ENCODE peak calls at places on chromosome 22, in eight cellular contexts. L is IMR-90, U is fibroblast of lung, Z is PC-9, V is GM23338, M is SK-N-SH, H is HCT116, Y is GM23248. A is an unnamed sample.

GRCh38 chr22:31020334-31020733 is 51.3 kb downstream of the TUG1 start:
- DNase-seq in Z (no peak), V (peak; percentile 42), M (no peak), Y (no peak), U (no peak), H (no peak), L (no peak), A (no peak)

GRCh38 chr22:21928048-21928447 is 24.6 kb downstream of the PPM1F start:
- DNase-seq in U (no peak), L (no peak), M (no peak), Z (no peak), V (no peak), Y (no peak), H (no peak), A (peak; percentile 43)

GRCh38 chr22:46320716-46321386 is 14.7 kb upstream of the TRMU start:
- DNase-seq in H (no peak), M (no peak), V (no peak), Y (no peak), Z (no peak), U (no peak), L (no peak), A (peak; percentile 69)

GRCh38 chr22:37012262-37012904 is 6.9 kb downstream of the TST start:
- DNase-seq in V (no peak), U (no peak), H (no peak), M (no peak), Z (peak; percentile 61), Y (no peak), L (no peak), A (no peak)

GRCh38 chr22:25399649-25400151 is 164.8 kb upstream of the GRK3 start:
- DNase-seq in L (no peak), V (no peak), M (no peak), Y (no peak), U (no peak), Z (no peak), H (no peak), A (no peak)

GRCh38 chr22:35310556-35311550 is 11.2 kb downstream of the TOM1 start:
- DNase-seq in V (peak; percentile 27), M (no peak), Y (no peak), H (no peak), Z (peak; percentile 29), L (no peak), U (peak; percentile 24), A (peak; percentile 36)

GRCh38 chr22:29141078-29141688 is 64.5 kb upstream of the EMID1 start:
- DNase-seq in M (no peak), L (no peak), H (no peak), Y (no peak), U (no peak), Z (no peak), V (no peak), A (no peak)

GRCh38 chr22:38201718-38202436 is at the start of gene MAFF:
- DNase-seq in Z (peak; percentile 97), H (peak; percentile 95), M (peak; percentile 91), Y (peak; percentile 98), L (peak; percentile 98), V (peak; percentile 97), U (peak; percentile 95), A (peak; percentile 99)

GRCh38 chr22:35609761-35610160 is 7.4 kb downstream of the MB start:
- DNase-seq in Z (no peak), U (no peak), H (no peak), V (no peak), Y (no peak), L (no peak), M (no peak), A (no peak)

GRCh38 chr22:20783300-20783673 is 9.4 kb downstream of the SERPIND1 start:
- DNase-seq in U (no peak), M (no peak), H (no peak), Y (peak; percentile 4), Z (no peak), V (no peak), L (no peak), A (no peak)

GRCh38 chr22:19051381-19051780 is 70.8 kb downstream of the DGCR2 start:
- DNase-seq in Z (no peak), L (no peak), M (no peak), Y (no peak), U (no peak), V (no peak), H (no peak), A (no peak)

GRCh38 chr22:17097701-17098100 is 12.9 kb downstream of the IL17RA start:
- DNase-seq in Z (no peak), V (no peak), U (no peak), L (no peak), H (no peak), Y (no peak), M (no peak), A (no peak)

GRCh38 chr22:32695451-32695891 is 106.0 kb upstream of the TIMP3 start:
- DNase-seq in Z (peak; percentile 73), V (no peak), M (no peak), Y (peak; percentile 88), U (peak; percentile 72), H (peak; percentile 21), L (peak; percentile 95), A (peak; percentile 91)

GRCh38 chr22:43827336-43827735 is 15.2 kb upstream of the EFCAB6 start:
- DNase-seq in L (no peak), M (no peak), V (no peak), Y (no peak), Z (no peak), H (no peak), U (no peak), A (peak; percentile 26)

GRCh38 chr22:43824724-43825485 is 12.8 kb upstream of the EFCAB6 start:
- DNase-seq in Y (no peak), U (no peak), H (no peak), Z (no peak), V (no peak), L (no peak), M (no peak), A (no peak)

GRCh38 chr22:43827926-43828710 is 16.0 kb upstream of the EFCAB6 start:
- DNase-seq in H (no peak), U (no peak), Y (peak; percentile 22), V (no peak), Z (no peak), M (no peak), L (no peak), A (peak; percentile 70)

GRCh38 chr22:43825651-43826050 is 13.5 kb upstream of the EFCAB6 start:
- DNase-seq in M (no peak), Z (no peak), U (no peak), L (no peak), V (no peak), H (no peak), Y (peak; percentile 22), A (peak; percentile 58)

GRCh38 chr22:43826142-43827093 is 14.3 kb upstream of the EFCAB6 start:
- DNase-seq in V (no peak), H (no peak), L (peak; percentile 81), U (peak; percentile 82), M (no peak), Z (no peak), Y (peak; percentile 89), A (peak; percentile 97)
- H2AFZ ChIP-seq in V (no peak overlapping the region), H (no peak overlapping the region), L (peak overlapping the region; percentile 35), U (peak overlapping the region; percentile 29), M (no peak overlapping the region), Z (no peak overlapping the region), Y (peak overlapping the region; percentile 66), A (peak overlapping the region; percentile 86)

GRCh38 chr22:44597616-44598015 is 99.6 kb upstream of the RTL6 start:
- DNase-seq in M (peak; percentile 87), U (no peak), Y (peak; percentile 59), H (no peak), L (peak; percentile 29), Z (no peak), V (peak; percentile 46), A (peak; percentile 85)
- H2AFZ ChIP-seq in M (no peak overlapping the region), U (no peak overlapping the region), Y (no peak overlapping the region), H (no peak overlapping the region), L (no peak overlapping the region), Z (no peak overlapping the region), V (no peak overlapping the region), A (no peak overlapping the region)

GRCh38 chr22:27224485-27225364 is 567.3 kb downstream of the MIAT start:
- DNase-seq in H (no peak), U (peak; percentile 97), Z (no peak), L (peak; percentile 36), V (no peak), Y (peak; percentile 79), M (peak; percentile 75), A (peak; percentile 72)
- H2AFZ ChIP-seq in H (no peak overlapping the region), U (no peak overlapping the region), Z (no peak overlapping the region), L (peak overlapping the region; percentile 80), V (peak overlapping the region; percentile 38), Y (peak overlapping the region; percentile 9), M (no peak overlapping the region), A (no peak overlapping the region)

DNA sequence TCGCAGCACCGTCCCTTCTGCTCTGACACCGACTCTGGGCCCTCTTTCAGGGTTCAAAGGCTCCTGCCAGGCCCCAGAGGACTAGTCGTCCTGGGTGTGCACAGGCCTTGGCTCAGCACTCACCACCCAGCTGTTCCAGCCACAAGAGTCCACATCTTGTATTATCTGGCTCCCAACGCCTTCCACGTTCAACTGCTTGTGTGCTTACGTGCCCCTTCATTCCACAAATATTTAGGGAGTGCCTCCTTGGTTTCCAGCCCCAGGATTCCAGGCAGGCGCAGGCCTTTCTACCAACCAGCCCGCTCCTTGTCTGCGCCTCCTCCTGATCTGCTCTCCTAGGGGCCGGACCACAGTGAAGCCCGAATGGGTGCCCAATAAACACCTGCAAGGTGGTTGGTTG is 70.9 kb downstream of the SCUBE1 start:
- DNase-seq in U (peak; percentile 63), V (no peak), Z (no peak), L (peak; percentile 18), M (no peak), H (no peak), Y (no peak), A (no peak)
- H2AFZ ChIP-seq in U (no peak overlapping the region), V (no peak overlapping the region), Z (no peak overlapping the region), L (peak overlapping the region; percentile 32), M (no peak overlapping the region), H (no peak overlapping the region), Y (no peak overlapping the region), A (no peak overlapping the region)